ENCODE peak calls at places on chromosomes 16 and 17, in six cellular contexts. One of them, this sample, is unnamed.

GRCh38 chr17:82536220-82537201 is 17.0 kb downstream of the FOXK2 start:
- ATAC-seq in K562: no peak
- ATAC-seq in upper lobe of left lung: peak
- ATAC-seq in HCT116: no peak
- ATAC-seq in HepG2: peak
- ATAC-seq in GM12878: no peak
- ATAC-seq in this sample: peak

GRCh38 chr17:63838586-63839184 is 3.8 kb downstream of the SMARCD2 start:
- ATAC-seq in K562: no peak
- ATAC-seq in upper lobe of left lung: peak
- ATAC-seq in HCT116: no peak
- ATAC-seq in HepG2: no peak
- ATAC-seq in GM12878: no peak
- ATAC-seq in this sample: peak

GRCh38 chr17:39212841-39213480 is 12.8 kb downstream of the STAC2 start:
- ATAC-seq in K562: no peak
- ATAC-seq in upper lobe of left lung: peak
- ATAC-seq in HCT116: no peak
- ATAC-seq in HepG2: no peak
- ATAC-seq in GM12878: no peak
- ATAC-seq in this sample: no peak

GRCh38 chr17:39729280-39729851 is 966 bp downstream of the MIEN1 start:
- ATAC-seq in K562: no peak
- ATAC-seq in upper lobe of left lung: no peak
- ATAC-seq in HCT116: no peak
- ATAC-seq in HepG2: no peak
- ATAC-seq in GM12878: no peak
- ATAC-seq in this sample: no peak

GRCh38 chr17:6729531-6729930 is 16.4 kb upstream of the SLC13A5 start:
- ATAC-seq in K562: no peak
- ATAC-seq in upper lobe of left lung: no peak
- ATAC-seq in HCT116: no peak
- ATAC-seq in HepG2: peak
- ATAC-seq in GM12878: no peak
- ATAC-seq in this sample: no peak

GRCh38 chr17:18961634-18962493 is 9.9 kb downstream of the SLC5A10 start:
- ATAC-seq in K562: no peak
- ATAC-seq in upper lobe of left lung: no peak
- ATAC-seq in HCT116: no peak
- ATAC-seq in HepG2: no peak
- ATAC-seq in GM12878: peak
- ATAC-seq in this sample: no peak

GRCh38 chr16:12558641-12559040 is 245.0 kb downstream of the CPPED1 start:
- ATAC-seq in K562: peak
- ATAC-seq in upper lobe of left lung: no peak
- ATAC-seq in HCT116: peak
- ATAC-seq in HepG2: peak
- ATAC-seq in GM12878: peak
- ATAC-seq in this sample: no peak

GRCh38 chr17:62780951-62781350 is 27.2 kb downstream of the MARCHF10 start:
- ATAC-seq in K562: no peak
- ATAC-seq in upper lobe of left lung: peak
- ATAC-seq in HCT116: no peak
- ATAC-seq in HepG2: no peak
- ATAC-seq in GM12878: no peak
- ATAC-seq in this sample: no peak

GRCh38 chr17:77288115-77288619 is 147.4 kb downstream of the SEC14L1 start:
- ATAC-seq in K562: no peak
- ATAC-seq in upper lobe of left lung: no peak
- ATAC-seq in HCT116: peak
- ATAC-seq in HepG2: no peak
- ATAC-seq in GM12878: no peak
- ATAC-seq in this sample: no peak

GRCh38 chr17:81902653-81903414 is 796 bp downstream of the NPB start:
- ATAC-seq in K562: peak
- ATAC-seq in upper lobe of left lung: no peak
- ATAC-seq in HCT116: no peak
- ATAC-seq in HepG2: peak
- ATAC-seq in GM12878: peak
- ATAC-seq in this sample: no peak

GRCh38 chr16:55682086-55682485 is 26.3 kb downstream of the SLC6A2 start:
- ATAC-seq in K562: no peak
- ATAC-seq in upper lobe of left lung: no peak
- ATAC-seq in HCT116: no peak
- ATAC-seq in HepG2: no peak
- ATAC-seq in GM12878: no peak
- ATAC-seq in this sample: no peak

GRCh38 chr16:54936086-54936978 is 5.7 kb downstream of the IRX5 start:
- ATAC-seq in K562: no peak
- ATAC-seq in upper lobe of left lung: no peak
- ATAC-seq in HCT116: no peak
- ATAC-seq in HepG2: peak
- ATAC-seq in GM12878: no peak
- ATAC-seq in this sample: no peak

GRCh38 chr17:29131814-29132682 is 48.1 kb downstream of the MYO18A start:
- ATAC-seq in K562: peak
- ATAC-seq in upper lobe of left lung: no peak
- ATAC-seq in HCT116: peak
- ATAC-seq in HepG2: no peak
- ATAC-seq in GM12878: no peak
- ATAC-seq in this sample: peak

GRCh38 chr16:31052131-31052530 is 18.8 kb downstream of the STX4 start:
- ATAC-seq in K562: peak
- ATAC-seq in upper lobe of left lung: peak
- ATAC-seq in HCT116: peak
- ATAC-seq in HepG2: peak
- ATAC-seq in GM12878: no peak
- ATAC-seq in this sample: peak

GRCh38 chr17:64229815-64230550 is 33.1 kb downstream of the TEX2 start:
- ATAC-seq in K562: peak
- ATAC-seq in upper lobe of left lung: no peak
- ATAC-seq in HCT116: no peak
- ATAC-seq in HepG2: no peak
- ATAC-seq in GM12878: no peak
- ATAC-seq in this sample: no peak

GRCh38 chr17:33802349-33803272 is 452.5 kb upstream of the CCL2 start:
- ATAC-seq in K562: no peak
- ATAC-seq in upper lobe of left lung: peak
- ATAC-seq in HCT116: no peak
- ATAC-seq in HepG2: no peak
- ATAC-seq in GM12878: no peak
- ATAC-seq in this sample: no peak

GRCh38 chr17:42436401-42436800 is 13.3 kb upstream of the CAVIN1 start:
- ATAC-seq in K562: no peak
- ATAC-seq in upper lobe of left lung: peak
- ATAC-seq in HCT116: no peak
- ATAC-seq in HepG2: peak
- ATAC-seq in GM12878: no peak
- ATAC-seq in this sample: peak

GRCh38 chr16:46885960-46886763 is 2.0 kb downstream of the GPT2 start:
- ATAC-seq in K562: no peak
- ATAC-seq in upper lobe of left lung: no peak
- ATAC-seq in HCT116: no peak
- ATAC-seq in HepG2: no peak
- ATAC-seq in GM12878: no peak
- ATAC-seq in this sample: no peak

GRCh38 chr17:78879679-78880186 is 23.3 kb downstream of the CEP295NL start:
- ATAC-seq in K562: no peak
- ATAC-seq in upper lobe of left lung: no peak
- ATAC-seq in HCT116: no peak
- ATAC-seq in HepG2: no peak
- ATAC-seq in GM12878: no peak
- ATAC-seq in this sample: peak

GRCh38 chr16:20056436-20056835 is 17.3 kb downstream of the GPR139 start:
- ATAC-seq in K562: no peak
- ATAC-seq in upper lobe of left lung: no peak
- ATAC-seq in HCT116: no peak
- ATAC-seq in HepG2: no peak
- ATAC-seq in GM12878: no peak
- ATAC-seq in this sample: no peak

GRCh38 chr17:10744509-10745000 is 14.7 kb upstream of the TMEM220 start:
- ATAC-seq in K562: no peak
- ATAC-seq in upper lobe of left lung: no peak
- ATAC-seq in HCT116: no peak
- ATAC-seq in HepG2: peak
- ATAC-seq in GM12878: no peak
- ATAC-seq in this sample: no peak

GRCh38 chr16:84774810-84775209 is 45.0 kb upstream of the CRISPLD2 start:
- ATAC-seq in K562: no peak
- ATAC-seq in upper lobe of left lung: no peak
- ATAC-seq in HCT116: no peak
- ATAC-seq in HepG2: no peak
- ATAC-seq in GM12878: no peak
- ATAC-seq in this sample: peak

GRCh38 chr17:58403312-58403711 is 14.0 kb downstream of the RNF43 start:
- ATAC-seq in K562: no peak
- ATAC-seq in upper lobe of left lung: no peak
- ATAC-seq in HCT116: peak
- ATAC-seq in HepG2: no peak
- ATAC-seq in GM12878: no peak
- ATAC-seq in this sample: no peak

DNA sequence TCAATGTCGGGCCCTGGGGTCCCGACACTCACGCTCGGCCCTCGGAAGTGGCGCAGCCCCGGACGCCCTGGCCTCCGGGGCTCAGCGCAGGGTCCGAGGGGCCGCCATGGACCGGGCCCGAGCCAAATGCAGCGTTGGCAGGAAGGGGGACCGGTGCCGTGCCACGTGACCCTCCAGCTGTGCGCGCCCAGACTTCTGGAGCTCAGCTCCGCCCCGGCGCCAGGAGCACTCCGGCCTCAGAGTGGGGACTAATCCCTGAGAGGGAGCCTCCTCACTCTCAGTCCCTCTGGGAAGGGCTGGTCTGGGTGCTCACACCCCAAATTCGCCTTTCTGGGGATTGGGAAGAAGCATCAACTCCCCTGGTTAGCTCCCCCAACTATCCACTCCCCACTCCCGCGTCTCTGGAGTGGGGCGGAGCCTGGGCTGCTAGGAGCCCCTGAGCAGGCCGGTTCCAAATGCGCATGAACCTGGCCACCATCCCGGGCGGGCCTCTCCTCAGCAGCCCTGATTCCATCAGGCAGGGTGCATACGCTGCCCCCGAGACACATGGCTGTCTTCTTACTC is at the start of gene B3GNT9:
- ATAC-seq in K562: peak
- ATAC-seq in upper lobe of left lung: peak
- ATAC-seq in HCT116: peak
- ATAC-seq in HepG2: peak
- ATAC-seq in GM12878: peak
- ATAC-seq in this sample: peak
- TF ChIP-seq POLR2AphosphoS5 in K562: no peak
- TF ChIP-seq POLR2AphosphoS5 in upper lobe of left lung: no peak
- TF ChIP-seq POLR2AphosphoS5 in HCT116: peak
- TF ChIP-seq POLR2AphosphoS5 in HepG2: no peak
- TF ChIP-seq POLR2AphosphoS5 in GM12878: peak
- TF ChIP-seq POLR2AphosphoS5 in this sample: peak

GRCh38 chr17:80832888-80833583 is 158.6 kb upstream of the CHMP6 start:
- ATAC-seq in K562: peak
- ATAC-seq in upper lobe of left lung: peak
- ATAC-seq in HCT116: peak
- ATAC-seq in HepG2: peak
- ATAC-seq in GM12878: peak
- ATAC-seq in this sample: peak
- TF ChIP-seq POLR2A in K562: peak
- TF ChIP-seq POLR2A in upper lobe of left lung: no peak
- TF ChIP-seq POLR2A in HCT116: no peak
- TF ChIP-seq POLR2A in HepG2: no peak
- TF ChIP-seq POLR2A in GM12878: peak
- TF ChIP-seq POLR2A in this sample: peak

GRCh38 chr17:65712383-65713267 is 151.2 kb upstream of the AXIN2 start:
- ATAC-seq in K562: no peak
- ATAC-seq in upper lobe of left lung: no peak
- ATAC-seq in HCT116: no peak
- ATAC-seq in HepG2: no peak
- ATAC-seq in GM12878: peak
- ATAC-seq in this sample: peak

GRCh38 chr17:65711671-65712276 is 150.3 kb upstream of the AXIN2 start:
- ATAC-seq in K562: no peak
- ATAC-seq in upper lobe of left lung: no peak
- ATAC-seq in HCT116: no peak
- ATAC-seq in HepG2: no peak
- ATAC-seq in GM12878: peak
- ATAC-seq in this sample: no peak

GRCh38 chr17:65703891-65704290 is 142.4 kb upstream of the AXIN2 start:
- ATAC-seq in K562: no peak
- ATAC-seq in upper lobe of left lung: no peak
- ATAC-seq in HCT116: no peak
- ATAC-seq in HepG2: no peak
- ATAC-seq in GM12878: no peak
- ATAC-seq in this sample: no peak

GRCh38 chr17:65707780-65708179 is 146.3 kb upstream of the AXIN2 start:
- ATAC-seq in K562: no peak
- ATAC-seq in upper lobe of left lung: no peak
- ATAC-seq in HCT116: no peak
- ATAC-seq in HepG2: no peak
- ATAC-seq in GM12878: no peak
- ATAC-seq in this sample: peak
- TF ChIP-seq POLR2AphosphoS5 in K562: no peak
- TF ChIP-seq POLR2AphosphoS5 in upper lobe of left lung: no peak
- TF ChIP-seq POLR2AphosphoS5 in HCT116: no peak
- TF ChIP-seq POLR2AphosphoS5 in HepG2: no peak
- TF ChIP-seq POLR2AphosphoS5 in GM12878: no peak
- TF ChIP-seq POLR2AphosphoS5 in this sample: peak

GRCh38 chr17:4045477-4045876 is 81.2 kb upstream of the ATP2A3 start:
- ATAC-seq in K562: no peak
- ATAC-seq in upper lobe of left lung: no peak
- ATAC-seq in HCT116: no peak
- ATAC-seq in HepG2: no peak
- ATAC-seq in GM12878: no peak
- ATAC-seq in this sample: no peak

GRCh38 chr17:4040784-4041183 is 76.5 kb upstream of the ATP2A3 start:
- ATAC-seq in K562: no peak
- ATAC-seq in upper lobe of left lung: no peak
- ATAC-seq in HCT116: no peak
- ATAC-seq in HepG2: no peak
- ATAC-seq in GM12878: no peak
- ATAC-seq in this sample: no peak

GRCh38 chr17:4048218-4048617 is 84.0 kb upstream of the ATP2A3 start:
- ATAC-seq in K562: no peak
- ATAC-seq in upper lobe of left lung: no peak
- ATAC-seq in HCT116: no peak
- ATAC-seq in HepG2: no peak
- ATAC-seq in GM12878: no peak
- ATAC-seq in this sample: no peak

GRCh38 chr17:4049546-4049945 is 85.3 kb upstream of the ATP2A3 start:
- ATAC-seq in K562: no peak
- ATAC-seq in upper lobe of left lung: no peak
- ATAC-seq in HCT116: no peak
- ATAC-seq in HepG2: no peak
- ATAC-seq in GM12878: no peak
- ATAC-seq in this sample: no peak

DNA sequence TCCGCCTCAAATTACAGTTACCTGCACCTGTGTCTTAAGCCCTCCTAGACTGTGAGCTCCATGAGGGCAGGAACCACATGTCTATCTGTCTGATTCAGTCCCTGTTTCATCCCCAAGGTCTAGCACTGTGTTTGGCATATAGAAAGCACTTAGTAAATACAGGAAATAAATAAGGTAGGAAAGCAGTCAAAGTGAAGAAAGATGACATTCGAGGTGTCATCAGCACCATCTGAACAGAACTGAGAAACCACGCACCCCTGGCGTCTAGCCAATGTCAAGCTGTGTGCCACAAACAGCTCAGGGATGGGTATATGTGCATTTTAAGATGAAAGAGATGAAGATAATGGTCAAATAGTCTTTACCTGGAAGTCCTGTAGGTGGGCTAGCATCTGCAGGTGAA is 79.6 kb upstream of the ATP2A3 start:
- ATAC-seq in K562: no peak
- ATAC-seq in upper lobe of left lung: no peak
- ATAC-seq in HCT116: no peak
- ATAC-seq in HepG2: no peak
- ATAC-seq in GM12878: peak
- ATAC-seq in this sample: no peak
- TF ChIP-seq POLR2A in K562: no peak
- TF ChIP-seq POLR2A in upper lobe of left lung: no peak
- TF ChIP-seq POLR2A in HCT116: no peak
- TF ChIP-seq POLR2A in HepG2: no peak
- TF ChIP-seq POLR2A in GM12878: no peak
- TF ChIP-seq POLR2A in this sample: no peak

This sample was measured in gastroesophageal sphincter.